ENCODE peak calls at places on chromosomes 1 and 21, in seven cellular contexts. Y is A549, W is sigmoid colon, O is brain microvascular endothelial cell, U is fibroblast of lung, B is IMR-90, M is body of pancreas. N is an unnamed sample.

GRCh38 chr1:48903291-48903690 is 126.6 kb upstream of the BEND5 start:
- DNase-seq in M (no peak), B (no peak), W (no peak), Y (no peak), O (no peak), U (no peak), N (no peak)

GRCh38 chr1:62384276-62385005 is 52.4 kb upstream of the USP1 start:
- DNase-seq in W (no peak), Y (no peak), M (peak; percentile 42), U (peak; percentile 97), O (peak; percentile 76), B (peak; percentile 86), N (no peak)

GRCh38 chr1:114219247-114219872 is 65.7 kb upstream of the SYT6 start:
- DNase-seq in Y (no peak), B (peak; percentile 2), O (no peak), M (peak; percentile 22), W (no peak), U (no peak), N (no peak)

GRCh38 chr21:45411810-45412206 is 6.8 kb downstream of the COL18A1 start:
- DNase-seq in U (no peak), O (no peak), Y (no peak), W (peak; percentile 56), B (no peak), M (peak; percentile 5), N (no peak)

GRCh38 chr21:26835027-26835713 is 10.0 kb downstream of the ADAMTS1 start:
- DNase-seq in M (no peak), W (peak; percentile 74), B (peak; percentile 85), Y (no peak), U (peak; percentile 77), O (peak; percentile 60), N (no peak)

GRCh38 chr1:36339615-36340014 is 16.2 kb upstream of the EVA1B start:
- DNase-seq in W (no peak), M (no peak), U (no peak), Y (no peak), O (no peak), B (no peak), N (no peak)

GRCh38 chr21:33042812-33043211 is 17.1 kb downstream of the OLIG2 start:
- DNase-seq in B (peak; percentile 97), O (peak; percentile 92), M (no peak), U (peak; percentile 93), Y (peak; percentile 8), W (no peak), N (no peak)

GRCh38 chr1:89728381-89728780 is 92.5 kb upstream of the LRRC8D start:
- DNase-seq in M (no peak), O (no peak), W (no peak), B (no peak), Y (no peak), U (no peak), N (no peak)

GRCh38 chr1:64474639-64475038 is 4.7 kb downstream of the CACHD1 start:
- DNase-seq in M (peak; percentile 91), W (peak; percentile 90), U (peak; percentile 8), O (no peak), B (no peak), Y (no peak), N (no peak)

GRCh38 chr1:70778934-70779333 is 268.7 kb downstream of the PTGER3 start:
- DNase-seq in B (no peak), W (no peak), O (no peak), M (no peak), U (no peak), Y (no peak), N (no peak)

GRCh38 chr21:45555557-45556301 is 13.5 kb upstream of the SLC19A1 start:
- DNase-seq in Y (peak; percentile 92), O (peak; percentile 62), U (peak; percentile 88), B (peak; percentile 86), W (peak; percentile 95), M (peak; percentile 81), N (peak; percentile 89)

GRCh38 chr1:155307247-155307740 is 1.4 kb upstream of the FDPS start:
- DNase-seq in U (peak; percentile 38), W (no peak), M (no peak), Y (no peak), O (peak; percentile 28), B (peak; percentile 61), N (no peak)

GRCh38 chr1:226026833-226027232 is 27.7 kb upstream of the SDE2 start:
- DNase-seq in O (no peak), M (no peak), Y (no peak), U (no peak), W (no peak), B (no peak), N (no peak)

GRCh38 chr1:184972281-184973055 is 1.8 kb downstream of the NIBAN1 start:
- DNase-seq in O (no peak), B (peak; percentile 71), M (peak; percentile 35), W (no peak), U (peak; percentile 64), Y (no peak), N (no peak)

GRCh38 chr1:12296623-12297022 is 66.8 kb downstream of the VPS13D start:
- DNase-seq in W (no peak), U (peak; percentile 87), Y (no peak), M (no peak), O (no peak), B (peak; percentile 89), N (no peak)

GRCh38 chr1:55352080-55352800 is 137.1 kb upstream of the USP24 start:
- DNase-seq in Y (no peak), W (peak; percentile 83), U (no peak), M (no peak), O (no peak), B (no peak), N (no peak)

GRCh38 chr1:197915797-197916686 is 1.1 kb upstream of the LHX9 start:
- DNase-seq in W (no peak), M (peak; percentile 68), U (peak; percentile 56), B (peak; percentile 61), Y (peak; percentile 85), O (peak; percentile 45), N (no peak)

GRCh38 chr1:229714306-229714705 is 88.3 kb downstream of the URB2 start:
- DNase-seq in Y (no peak), U (no peak), M (no peak), W (no peak), B (no peak), O (no peak), N (no peak)

GRCh38 chr1:229716692-229717091 is 90.6 kb downstream of the URB2 start:
- DNase-seq in O (no peak), Y (no peak), W (no peak), U (no peak), B (no peak), M (no peak), N (no peak)

GRCh38 chr1:229716064-229716463 is 90.0 kb downstream of the URB2 start:
- DNase-seq in B (no peak), Y (no peak), U (peak; percentile 59), W (no peak), O (peak; percentile 21), M (no peak), N (no peak)

GRCh38 chr1:229717774-229718173 is 91.7 kb downstream of the URB2 start:
- DNase-seq in O (no peak), M (peak; percentile 78), W (no peak), U (no peak), B (no peak), Y (no peak), N (no peak)

DNA sequence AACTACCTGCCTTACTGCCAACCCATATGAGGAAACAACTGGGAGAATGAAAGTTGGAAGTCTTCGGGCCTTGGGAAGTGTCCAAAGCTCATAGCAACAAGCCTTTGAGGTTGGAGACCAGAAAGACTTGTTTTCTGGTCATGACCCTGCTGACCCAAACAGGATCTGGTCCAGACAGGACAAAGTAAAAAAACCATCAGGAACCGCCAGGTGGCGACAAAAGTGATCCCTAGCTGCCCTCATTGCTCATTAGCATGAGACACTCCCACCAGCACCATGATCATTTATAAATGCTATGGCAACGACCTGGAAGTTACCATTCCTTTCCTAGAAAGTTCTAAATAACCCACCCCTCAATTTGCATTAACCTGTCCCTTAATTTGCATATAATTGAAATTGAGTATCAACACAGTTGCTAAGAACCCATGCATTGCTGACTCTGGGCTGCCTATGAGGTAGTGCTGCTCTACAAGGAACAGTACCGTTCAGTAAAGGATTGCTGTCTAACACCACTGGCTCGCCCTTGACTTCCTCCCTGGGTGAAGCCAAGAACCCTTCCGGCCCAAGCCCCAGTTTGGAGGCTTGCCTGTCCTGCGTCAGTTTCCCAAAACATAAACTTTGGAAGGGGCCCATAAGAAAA is 89.0 kb downstream of the URB2 start:
- DNase-seq in B (peak; percentile 18), Y (peak; percentile 28), O (no peak), M (peak; percentile 89), U (no peak), W (no peak), N (no peak)
- TF ChIP-seq CTCF in B (peak; percentile 41), Y (peak; percentile 60), O (peak; percentile 38), M (peak; percentile 47), U (peak; percentile 31), W (no peak), N (no peak)

DNA sequence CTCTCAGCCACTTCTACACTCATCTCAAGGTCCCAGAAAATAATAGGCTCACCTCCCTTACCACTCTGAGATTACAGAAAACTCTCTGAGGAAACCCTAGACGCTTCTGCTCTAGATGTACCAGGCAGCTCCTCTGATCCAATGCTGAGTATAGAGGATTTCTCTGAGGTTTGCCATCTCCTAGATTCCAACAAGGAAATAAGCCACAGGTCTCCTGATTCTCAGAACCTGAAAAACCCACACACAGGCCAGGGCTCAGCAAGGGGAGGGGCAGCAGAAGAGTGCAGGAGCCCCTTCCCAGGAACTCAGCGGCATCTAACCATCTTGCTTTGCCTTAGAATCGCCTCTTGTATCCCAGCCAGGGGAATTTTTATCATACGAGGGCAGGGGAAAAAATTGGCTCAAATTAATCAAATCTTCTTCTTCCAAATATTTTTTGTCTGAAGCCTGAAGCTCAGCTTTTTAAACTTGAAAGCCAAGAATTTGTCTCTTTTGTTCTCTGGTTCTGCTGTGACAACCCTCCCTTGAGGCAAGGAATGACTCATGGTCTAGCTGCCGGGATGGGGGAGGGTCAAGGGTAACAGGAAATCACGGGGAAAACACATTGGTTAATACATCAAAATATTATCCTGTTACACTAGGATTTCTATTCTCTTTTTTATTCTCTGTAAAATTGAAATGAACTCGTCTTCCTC is 30.8 kb downstream of the GORAB start:
- DNase-seq in O (peak; percentile 86), U (peak; percentile 90), Y (peak; percentile 17), B (peak; percentile 87), W (peak; percentile 79), M (peak; percentile 44), N (no peak)
- H3K4me3 ChIP-seq in O (no peak overlapping the region), U (no peak overlapping the region), Y (no peak overlapping the region), B (no peak overlapping the region), W (no peak overlapping the region), M (no peak overlapping the region), N (peak overlapping the region; percentile 38)

GRCh38 chr1:87866416-87866815 is 537.7 kb downstream of the LMO4 start:
- DNase-seq in W (no peak), M (no peak), U (no peak), O (no peak), B (no peak), Y (no peak), N (no peak)

GRCh38 chr1:87864676-87865075 is 536.0 kb downstream of the LMO4 start:
- DNase-seq in B (no peak), O (no peak), U (no peak), Y (no peak), M (no peak), W (no peak), N (no peak)

GRCh38 chr1:87867631-87868030 is 539.0 kb downstream of the LMO4 start:
- DNase-seq in O (no peak), W (no peak), B (peak; percentile 7), M (no peak), U (peak; percentile 48), Y (no peak), N (no peak)

GRCh38 chr1:87863317-87863716 is 534.6 kb downstream of the LMO4 start:
- DNase-seq in W (no peak), B (no peak), U (no peak), M (no peak), Y (no peak), O (no peak), N (no peak)
- H3K27ac ChIP-seq in W (no peak overlapping the region), B (no peak overlapping the region), U (no peak overlapping the region), M (no peak overlapping the region), Y (no peak overlapping the region), O (no peak overlapping the region), N (no peak overlapping the region)

GRCh38 chr21:42009018-42009830 is 936 bp downstream of the ZBTB21 start:
- DNase-seq in U (peak; percentile 65), B (peak; percentile 81), Y (peak; percentile 6), M (peak; percentile 64), W (peak; percentile 81), O (peak; percentile 42), N (peak; percentile 85)
- TF ChIP-seq CTCF in U (peak; percentile 18), B (peak; percentile 31), Y (peak; percentile 8), M (no peak), W (peak; percentile 31), O (peak; percentile 38), N (peak; percentile 28)

N was measured in coronary artery.